ENCODE peak calls at places on chromosomes 7 and 10, in nine cellular contexts. Q is cardiac fibroblast, W is lower leg skin, T is Panc1, X is suprapubic skin, E is OCI-LY7, I is adrenal gland, L is nephron progenitor cell, F is ovary. K is an unnamed sample.

GRCh38 chr10:1074748-1075358 is 18.7 kb downstream of the WDR37 start:
- DNase-seq in W (no peak), E (peak), Q (peak), F (no peak), I (no peak), T (no peak), L (no peak), X (no peak), K (no peak)

GRCh38 chr7:46525876-46526275 is 604.8 kb upstream of the IGFBP3 start:
- DNase-seq in X (no peak), F (no peak), I (no peak), W (no peak), E (no peak), Q (peak), T (no peak), L (no peak), K (no peak)

GRCh38 chr10:11245510-11245909 is 227.8 kb downstream of the CELF2 start:
- DNase-seq in E (no peak), I (no peak), L (no peak), W (no peak), X (no peak), F (no peak), T (no peak), Q (no peak), K (no peak)

GRCh38 chr7:74476546-74477095 is 22.9 kb downstream of the GTF2IRD1 start:
- DNase-seq in F (no peak), I (no peak), L (no peak), W (no peak), Q (no peak), E (no peak), T (no peak), X (no peak), K (no peak)

GRCh38 chr10:43958964-43959363 is 310.3 kb upstream of the ZNF32 start:
- DNase-seq in X (no peak), Q (no peak), I (no peak), L (no peak), E (no peak), T (no peak), F (no peak), W (peak), K (peak)

GRCh38 chr7:44969701-44970494 is 8.9 kb downstream of the MYO1G start:
- DNase-seq in L (no peak), F (no peak), I (peak), T (no peak), W (no peak), X (no peak), E (no peak), Q (no peak), K (no peak)

GRCh38 chr10:62098278-62099121 is 170.1 kb downstream of the RTKN2 start:
- DNase-seq in W (no peak), I (no peak), X (no peak), T (no peak), E (no peak), F (no peak), Q (no peak), L (no peak), K (no peak)

GRCh38 chr10:9301148-9301547 is 1246.7 kb downstream of the GATA3 start:
- DNase-seq in X (no peak), L (no peak), Q (peak), T (no peak), E (no peak), W (no peak), I (no peak), F (no peak), K (no peak)

GRCh38 chr7:76397409-76398183 is 11.9 kb downstream of the SSC4D start:
- DNase-seq in E (peak), Q (peak), I (peak), T (no peak), L (peak), X (peak), F (peak), W (peak), K (no peak)

GRCh38 chr10:71052708-71053107 is 159.7 kb upstream of the UNC5B start:
- DNase-seq in T (no peak), E (no peak), L (no peak), W (no peak), F (no peak), Q (no peak), I (no peak), X (no peak), K (no peak)

GRCh38 chr7:103981003-103981423 is 8.4 kb downstream of the RELN start:
- DNase-seq in W (no peak), E (no peak), X (no peak), I (no peak), T (no peak), F (no peak), Q (no peak), L (no peak), K (no peak)

GRCh38 chr10:69089638-69090599 is 2.0 kb downstream of the SRGN start:
- DNase-seq in E (no peak), X (no peak), T (no peak), Q (peak), L (no peak), W (no peak), I (peak), F (no peak), K (no peak)

GRCh38 chr7:101720324-101720723 is 91.2 kb upstream of the MYL10 start:
- DNase-seq in E (no peak), F (no peak), T (no peak), W (no peak), I (no peak), X (no peak), L (no peak), Q (no peak), K (no peak)

GRCh38 chr7:148753224-148753623 is 54.5 kb downstream of the CUL1 start:
- DNase-seq in L (no peak), T (no peak), E (no peak), X (no peak), I (no peak), F (no peak), W (no peak), Q (no peak), K (no peak)

GRCh38 chr10:70222340-70222794 is 10.9 kb downstream of the PPA1 start:
- DNase-seq in X (no peak), T (no peak), E (no peak), I (no peak), L (no peak), Q (no peak), W (no peak), F (no peak), K (no peak)

GRCh38 chr7:77826300-77826699 is 27.7 kb downstream of the PHTF2 start:
- DNase-seq in T (no peak), Q (no peak), L (no peak), I (no peak), W (no peak), X (no peak), E (no peak), F (no peak), K (no peak)

GRCh38 chr7:73742753-73743641 is 4.4 kb upstream of the ABHD11 start:
- DNase-seq in X (peak), W (peak), L (peak), I (peak), Q (no peak), T (no peak), F (peak), E (peak), K (peak)

GRCh38 chr7:31203551-31203950 is 137.0 kb downstream of the NEUROD6 start:
- DNase-seq in T (no peak), Q (no peak), W (no peak), F (no peak), X (no peak), E (no peak), L (no peak), I (no peak), K (no peak)

GRCh38 chr10:13056461-13057077 is 43.4 kb upstream of the OPTN start:
- DNase-seq in L (no peak), T (no peak), W (peak), Q (peak), X (no peak), E (no peak), F (no peak), I (no peak), K (no peak)

GRCh38 chr10:119762805-119763798 is 37.3 kb downstream of the INPP5F start:
- DNase-seq in E (no peak), T (no peak), L (no peak), I (no peak), X (no peak), W (no peak), Q (no peak), F (no peak), K (no peak)

GRCh38 chr10:61902448-61903183 is 1.1 kb downstream of the ARID5B start:
- DNase-seq in F (peak), W (peak), L (peak), Q (peak), T (peak), E (peak), I (peak), X (peak), K (no peak)

GRCh38 chr10:110007171-110007700 is 548 bp upstream of the ADD3 start:
- DNase-seq in Q (peak), T (no peak), E (no peak), X (peak), W (no peak), F (no peak), L (no peak), I (peak), K (no peak)

GRCh38 chr7:24894670-24895221 is 85.2 kb downstream of the OSBPL3 start:
- DNase-seq in E (no peak), Q (no peak), I (no peak), X (no peak), T (no peak), F (peak), L (no peak), W (no peak), K (no peak)
- TF ChIP-seq CTCF in E (peak), Q (peak), I (no peak), X (no peak), T (peak), F (no peak), L (no peak), W (no peak), K (peak)

GRCh38 chr7:93176961-93177580 is 28.9 kb upstream of the SAMD9L start:
- DNase-seq in E (no peak), T (no peak), W (no peak), F (no peak), I (no peak), L (no peak), X (no peak), Q (no peak), K (no peak)

GRCh38 chr7:93172683-93173082 is 24.5 kb upstream of the SAMD9L start:
- DNase-seq in Q (no peak), E (no peak), L (no peak), W (no peak), F (no peak), X (no peak), I (no peak), T (no peak), K (no peak)

GRCh38 chr7:93175219-93175618 is 27.0 kb upstream of the SAMD9L start:
- DNase-seq in T (no peak), F (no peak), Q (no peak), I (no peak), E (no peak), X (no peak), W (no peak), L (no peak), K (no peak)

GRCh38 chr7:93179173-93179572 is 31.0 kb upstream of the SAMD9L start:
- DNase-seq in Q (no peak), W (no peak), X (no peak), E (no peak), I (no peak), L (no peak), F (no peak), T (no peak), K (no peak)

GRCh38 chr7:93178213-93178612 is 30.0 kb upstream of the SAMD9L start:
- DNase-seq in L (no peak), W (no peak), E (no peak), Q (peak), I (no peak), T (no peak), F (no peak), X (no peak), K (no peak)
- TF ChIP-seq CTCF in L (no peak), W (no peak), E (no peak), Q (no peak), I (peak), T (peak), F (no peak), X (no peak), K (peak)

GRCh38 chr7:1022356-1022755 is 22.0 kb upstream of the GPR146 start:
- DNase-seq in E (no peak), X (no peak), F (no peak), T (no peak), L (no peak), I (no peak), W (no peak), Q (no peak), K (no peak)

GRCh38 chr7:1021366-1021765 is 23.0 kb upstream of the GPR146 start:
- DNase-seq in W (no peak), I (no peak), F (no peak), X (no peak), L (no peak), E (no peak), Q (no peak), T (no peak), K (no peak)

GRCh38 chr7:1019789-1020610 is 24.3 kb upstream of the GPR146 start:
- DNase-seq in X (no peak), Q (no peak), E (no peak), L (no peak), F (no peak), T (no peak), I (no peak), W (no peak), K (no peak)

GRCh38 chr7:1021931-1022330 is 22.4 kb upstream of the GPR146 start:
- DNase-seq in F (no peak), L (no peak), E (no peak), X (no peak), W (no peak), Q (no peak), T (no peak), I (no peak), K (no peak)

GRCh38 chr7:1020849-1021251 is 23.5 kb upstream of the GPR146 start:
- DNase-seq in F (no peak), X (no peak), I (no peak), L (no peak), E (peak), Q (no peak), W (no peak), T (no peak), K (no peak)
- TF ChIP-seq CTCF in F (no peak), X (no peak), I (no peak), L (no peak), E (peak), Q (no peak), W (no peak), T (no peak), K (no peak)

DNA sequence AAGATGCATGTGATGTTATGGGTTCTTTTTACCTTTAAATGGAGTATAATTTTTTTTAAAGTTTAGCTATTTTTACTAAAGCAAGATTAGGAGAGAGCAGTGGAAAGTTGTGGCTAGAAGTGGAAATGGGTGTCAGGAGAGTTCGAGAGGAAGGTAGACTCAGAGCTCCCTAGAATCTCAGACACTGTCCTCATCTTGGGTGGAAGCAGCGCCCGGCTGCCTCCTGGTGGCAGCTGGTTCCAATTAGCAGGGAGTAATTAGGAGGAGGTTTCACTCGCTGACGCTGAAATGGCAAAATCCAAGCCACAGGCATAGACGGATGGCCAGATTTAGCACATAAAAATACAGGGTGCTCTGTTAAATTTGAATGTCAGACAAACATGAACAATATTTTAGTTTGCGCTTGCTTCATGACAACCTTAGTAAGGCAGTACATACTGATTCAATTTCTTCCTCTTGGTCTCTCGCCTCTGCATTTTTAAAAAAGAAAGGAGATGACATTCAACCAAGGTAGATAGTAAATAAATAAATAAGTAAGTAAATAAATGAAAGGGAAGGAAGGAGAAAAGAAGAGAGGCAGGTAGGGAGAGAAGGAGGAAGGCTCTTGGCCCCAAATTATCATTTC is 58.5 kb downstream of the LGI1 start:
- DNase-seq in T (no peak), Q (peak), L (peak), F (peak), W (peak), E (peak), I (peak), X (no peak), K (no peak)
- TF ChIP-seq CTCF in T (peak), Q (peak), L (peak), F (no peak), W (no peak), E (peak), I (peak), X (peak), K (peak)